ENCODE peak calls at places on chromosomes 1 and 21, in four cellular contexts. C, G, M and W are unnamed samples.

GRCh38 chr1:25094995-25095394 is 137.3 kb downstream of the SYF2 start:
- DNase-seq in M (no peak), G (peak), C (no peak), W (no peak)

GRCh38 chr21:15058718-15059316 is 6.0 kb downstream of the NRIP1 start:
- DNase-seq in C (no peak), M (peak), G (peak), W (no peak)

GRCh38 chr1:198913667-198914066 is 274.8 kb downstream of the PTPRC start:
- DNase-seq in M (no peak), C (no peak), G (peak), W (no peak)

GRCh38 chr1:52152976-52153375 is 11.1 kb downstream of the ZFYVE9 start:
- DNase-seq in G (no peak), C (no peak), M (no peak), W (no peak)

GRCh38 chr1:112370981-112371380 is 25.0 kb upstream of the CTTNBP2NL start:
- DNase-seq in C (no peak), M (no peak), G (no peak), W (no peak)

GRCh38 chr1:42806171-42806570 is 10.8 kb upstream of the ERMAP start:
- DNase-seq in M (no peak), G (no peak), C (no peak), W (no peak)

GRCh38 chr1:202023033-202023433 is 12.6 kb downstream of the ELF3 start:
- DNase-seq in G (no peak), C (peak), M (peak), W (peak)

GRCh38 chr1:206013017-206013800 is 10.0 kb upstream of the RAB7B start:
- DNase-seq in M (no peak), C (no peak), G (no peak), W (no peak)

GRCh38 chr1:79207786-79208185 is 201.3 kb upstream of the ADGRL4 start:
- DNase-seq in C (no peak), M (no peak), G (no peak), W (no peak)

GRCh38 chr21:39004776-39005605 is 178.3 kb downstream of the PSMG1 start:
- DNase-seq in C (peak), G (peak), M (no peak), W (peak)

GRCh38 chr1:111638320-111638719 is 18.7 kb downstream of the RAP1A start:
- DNase-seq in C (no peak), G (no peak), M (no peak), W (no peak)

GRCh38 chr1:33120436-33121231 is 39.7 kb downstream of the AZIN2 start:
- DNase-seq in C (no peak), M (no peak), G (no peak), W (no peak)

GRCh38 chr1:196538473-196538872 is 69.8 kb downstream of the KCNT2 start:
- DNase-seq in M (no peak), C (no peak), G (no peak), W (no peak)
- TF ChIP-seq POLR2AphosphoS5 in M (no peak), C (no peak), G (no peak), W (no peak)

GRCh38 chr1:3785458-3786157 is 10.7 kb downstream of the LRRC47 start:
- DNase-seq in C (no peak), G (no peak), M (no peak), W (peak)
- TF ChIP-seq CTCF in C (peak), G (peak), M (peak), W (peak)

GRCh38 chr1:214603819-214604252 is 841 bp downstream of the CENPF start:
- DNase-seq in C (no peak), G (peak), M (no peak), W (no peak)

GRCh38 chr1:214609692-214610091 is 6.7 kb downstream of the CENPF start:
- DNase-seq in M (no peak), C (no peak), G (no peak), W (no peak)

GRCh38 chr1:214602764-214603657 is at the start of gene CENPF:
- DNase-seq in G (peak), M (peak), C (peak), W (peak)

GRCh38 chr1:214604543-214604942 is 1.5 kb downstream of the CENPF start:
- DNase-seq in G (peak), C (no peak), M (no peak), W (no peak)
- H3K27ac ChIP-seq in G (peak), C (no peak), M (no peak), W (no peak)

GRCh38 chr1:184889902-184890301 is 84.4 kb downstream of the NIBAN1 start:
- DNase-seq in C (no peak), M (no peak), G (no peak), W (no peak)

GRCh38 chr1:184889183-184889582 is 85.1 kb downstream of the NIBAN1 start:
- DNase-seq in G (no peak), M (no peak), C (no peak), W (no peak)

GRCh38 chr1:184892116-184892515 is 82.2 kb downstream of the NIBAN1 start:
- DNase-seq in G (no peak), M (no peak), C (no peak), W (no peak)

GRCh38 chr1:184891440-184891839 is 82.9 kb downstream of the NIBAN1 start:
- DNase-seq in G (no peak), M (no peak), C (no peak), W (no peak)

GRCh38 chr1:184890539-184890973 is 83.8 kb downstream of the NIBAN1 start:
- DNase-seq in C (no peak), M (no peak), G (no peak), W (no peak)
- TF ChIP-seq POLR2AphosphoS5 in C (no peak), M (no peak), G (no peak), W (no peak)

GRCh38 chr1:152735648-152736047 is 22.2 kb upstream of the KPRP start:
- DNase-seq in C (no peak), G (no peak), M (no peak), W (no peak)
- TF ChIP-seq CTCF in C (no peak), G (no peak), M (peak), W (no peak)

GRCh38 chr1:177442580-177442979 is 271.8 kb downstream of the BRINP2 start:
- DNase-seq in G (no peak), C (no peak), M (no peak), W (no peak)

GRCh38 chr1:177440821-177441220 is 270.1 kb downstream of the BRINP2 start:
- DNase-seq in M (no peak), G (no peak), C (no peak), W (no peak)

GRCh38 chr1:177444997-177445746 is 274.4 kb downstream of the BRINP2 start:
- DNase-seq in G (no peak), M (no peak), C (no peak), W (peak)

GRCh38 chr1:177439301-177439700 is 268.5 kb downstream of the BRINP2 start:
- DNase-seq in C (no peak), G (no peak), M (no peak), W (no peak)

GRCh38 chr1:177443003-177443402 is 272.2 kb downstream of the BRINP2 start:
- DNase-seq in C (no peak), M (no peak), G (no peak), W (no peak)
- H3K27ac ChIP-seq in C (no peak), M (no peak), G (no peak), W (no peak)

DNA sequence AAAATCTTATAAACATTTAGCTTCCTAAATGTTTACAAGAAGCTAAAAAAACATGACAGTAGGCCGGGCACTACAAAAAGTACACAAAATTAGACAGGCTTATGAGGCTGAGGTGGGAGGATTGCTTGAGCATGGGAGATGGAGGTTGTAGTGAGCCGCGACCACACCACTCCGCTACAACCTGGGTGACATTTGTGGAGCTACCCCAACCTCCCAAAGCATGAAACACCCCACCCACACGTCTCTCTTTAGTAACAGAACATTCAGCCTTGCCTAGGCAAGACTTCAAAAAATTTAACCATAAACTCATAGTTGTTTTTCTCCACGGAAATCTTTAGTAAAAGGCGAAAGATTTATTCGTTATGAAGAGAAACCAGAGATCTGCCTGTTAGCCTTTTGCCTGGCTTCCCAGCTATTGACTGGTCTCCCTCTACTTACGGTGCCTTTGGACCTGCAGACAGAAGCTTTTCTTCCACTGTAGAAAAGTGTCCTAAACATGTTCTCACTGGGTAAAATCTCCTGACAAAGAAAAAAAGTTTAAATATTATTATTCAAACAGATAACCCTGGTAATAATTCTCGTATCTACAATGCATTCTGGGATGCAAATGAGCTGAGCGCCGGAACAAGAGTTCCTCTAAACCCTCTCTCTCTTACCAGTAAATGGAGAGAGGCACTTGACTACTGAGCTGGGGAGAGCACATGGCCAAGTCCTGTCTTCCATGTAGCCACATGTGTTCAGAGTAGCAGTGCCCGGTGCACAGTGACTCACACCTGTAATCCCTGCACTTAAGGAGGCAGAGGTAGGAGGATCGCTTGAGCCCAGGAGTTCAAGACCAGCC is 9.2 kb downstream of the RNU5D-1 start:
- DNase-seq in M (peak), G (no peak), C (peak), W (peak)
- TF ChIP-seq POLR2AphosphoS5 in M (peak), G (peak), C (peak), W (peak)

GRCh38 chr1:1020000-1020404 is at the start of gene AGRN:
- DNase-seq in M (no peak), G (no peak), C (no peak), W (peak)

GRCh38 chr1:1021010-1021845 is 1.3 kb downstream of the AGRN start:
- DNase-seq in G (peak), M (no peak), C (peak), W (peak)

GRCh38 chr1:1020415-1021009 is 592 bp downstream of the AGRN start:
- DNase-seq in G (no peak), M (no peak), C (no peak), W (no peak)

GRCh38 chr1:1021860-1022259 is 1.9 kb downstream of the AGRN start:
- DNase-seq in G (no peak), C (no peak), M (no peak), W (no peak)

GRCh38 chr1:1019122-1019999 is 559 bp upstream of the AGRN start:
- DNase-seq in G (peak), C (peak), M (peak), W (peak)
- TF ChIP-seq CTCF in G (peak), C (peak), M (peak), W (peak)